ENCODE peak calls at places on chromosomes 12 and 14, in seven cellular contexts. D is K562, N is H1, V is HepG2, I is GM12878, Z is SK-N-SH, S is GM12892. A is an unnamed sample.

GRCh38 chr12:2286461-2287131 is 233.8 kb downstream of the CACNA1C start:
- DNase-seq in V (no peak), D (no peak), N (no peak), S (no peak), Z (no peak), I (no peak), A (no peak)

GRCh38 chr12:106894774-106895173 is 60.9 kb upstream of the TMEM263 start:
- DNase-seq in N (no peak), I (no peak), D (no peak), Z (no peak), V (no peak), S (no peak), A (no peak)

GRCh38 chr14:74835607-74836250 is 40.2 kb downstream of the PROX2 start:
- DNase-seq in Z (no peak), V (no peak), S (no peak), N (no peak), D (no peak), I (peak), A (no peak)

GRCh38 chr14:32075636-32076277 is 1.3 kb upstream of the ARHGAP5 start:
- DNase-seq in N (no peak), V (peak), D (no peak), I (no peak), Z (peak), S (no peak), A (no peak)

GRCh38 chr12:34393086-34393820 is 371.0 kb downstream of the ALG10 start:
- DNase-seq in V (no peak), D (no peak), N (no peak), Z (no peak), I (no peak), S (no peak), A (no peak)

GRCh38 chr12:104605685-104606084 is 148.9 kb downstream of the CHST11 start:
- DNase-seq in N (no peak), D (no peak), I (no peak), Z (no peak), V (no peak), S (no peak), A (no peak)

GRCh38 chr14:46344327-46344937 is 307.1 kb downstream of the RPL10L start:
- DNase-seq in N (no peak), I (peak), D (no peak), S (no peak), V (peak), Z (peak), A (no peak)

GRCh38 chr14:69055125-69055524 is 76.0 kb upstream of the ACTN1 start:
- DNase-seq in V (no peak), I (no peak), D (no peak), Z (no peak), S (no peak), N (no peak), A (no peak)

GRCh38 chr12:131785763-131786330 is 42.3 kb upstream of the MMP17 start:
- DNase-seq in Z (no peak), V (no peak), S (no peak), N (no peak), D (no peak), I (no peak), A (no peak)

GRCh38 chr12:89237763-89238162 is 114.5 kb downstream of the DUSP6 start:
- DNase-seq in N (no peak), Z (no peak), V (no peak), D (no peak), S (no peak), I (no peak), A (no peak)

GRCh38 chr14:33987565-33988080 is 36.7 kb upstream of the EGLN3 start:
- DNase-seq in I (no peak), N (no peak), V (peak), Z (no peak), D (no peak), S (no peak), A (no peak)

GRCh38 chr14:20278414-20278813 is 27.3 kb downstream of the TTC5 start:
- DNase-seq in Z (peak), D (peak), S (no peak), V (no peak), N (no peak), I (no peak), A (no peak)

GRCh38 chr14:63030113-63030512 is 15.1 kb downstream of the KCNH5 start:
- DNase-seq in I (no peak), S (no peak), V (no peak), N (no peak), Z (no peak), D (no peak), A (no peak)

GRCh38 chr12:118052324-118053070 is 8.5 kb downstream of the WSB2 start:
- DNase-seq in V (peak), N (no peak), I (no peak), S (no peak), D (no peak), Z (no peak), A (no peak)

GRCh38 chr14:22657861-22658260 is 13.7 kb upstream of the OR6J1 start:
- DNase-seq in S (no peak), Z (no peak), D (no peak), I (no peak), N (no peak), V (peak), A (no peak)

GRCh38 chr12:3165311-3165931 is 88.2 kb downstream of the TSPAN9 start:
- DNase-seq in D (no peak), I (no peak), S (no peak), N (no peak), Z (no peak), V (no peak), A (no peak)

GRCh38 chr12:40192704-40193255 is 32.0 kb upstream of the LRRK2 start:
- DNase-seq in D (no peak), S (peak), V (no peak), I (peak), N (no peak), Z (no peak), A (no peak)

GRCh38 chr12:124828264-124829007 is 35.2 kb downstream of the SCARB1 start:
- DNase-seq in V (peak), Z (no peak), S (no peak), D (no peak), I (no peak), N (no peak), A (no peak)

GRCh38 chr12:131990066-131990979 is 40.6 kb downstream of the EP400 start:
- DNase-seq in V (no peak), N (peak), I (no peak), D (no peak), Z (no peak), S (no peak), A (no peak)

GRCh38 chr12:117027251-117028086 is 71.7 kb downstream of the TESC start:
- DNase-seq in N (no peak), S (no peak), V (no peak), Z (no peak), D (no peak), I (no peak), A (no peak)

GRCh38 chr12:30197392-30198047 is 413.8 kb upstream of the TMTC1 start:
- DNase-seq in V (no peak), S (no peak), I (no peak), Z (no peak), D (no peak), N (no peak), A (no peak)

GRCh38 chr12:51630256-51630880 is 39.3 kb downstream of the SCN8A start:
- DNase-seq in I (no peak), N (no peak), D (no peak), V (no peak), S (no peak), Z (no peak), A (no peak)

GRCh38 chr12:645563-646071 is 17.6 kb downstream of the NINJ2 start:
- DNase-seq in S (no peak), V (peak), D (no peak), N (no peak), I (no peak), Z (no peak), A (no peak)

GRCh38 chr12:122975790-122976647 is 975 bp downstream of the OGFOD2 start:
- DNase-seq in S (no peak), N (no peak), I (no peak), V (no peak), D (no peak), Z (no peak), A (no peak)

GRCh38 chr12:4859478-4860210 is 50.1 kb upstream of the KCNA1 start:
- DNase-seq in S (no peak), I (no peak), D (no peak), V (no peak), N (no peak), Z (no peak), A (no peak)

GRCh38 chr14:105432657-105433056 is 13.0 kb downstream of the MTA1 start:
- DNase-seq in Z (no peak), I (no peak), V (no peak), N (no peak), D (no peak), S (no peak), A (no peak)

GRCh38 chr14:105430042-105430441 is 10.4 kb downstream of the MTA1 start:
- DNase-seq in S (no peak), D (no peak), V (no peak), N (no peak), Z (no peak), I (no peak), A (no peak)

GRCh38 chr14:105427893-105428485 is 8.4 kb downstream of the MTA1 start:
- DNase-seq in D (no peak), S (no peak), V (no peak), Z (no peak), N (no peak), I (no peak), A (no peak)

GRCh38 chr14:105431256-105431655 is 11.6 kb downstream of the MTA1 start:
- DNase-seq in Z (no peak), I (no peak), S (no peak), N (no peak), V (no peak), D (no peak), A (no peak)

GRCh38 chr14:105430535-105430934 is 10.9 kb downstream of the MTA1 start:
- DNase-seq in V (no peak), Z (no peak), S (no peak), D (no peak), I (no peak), N (no peak), A (no peak)
- TF ChIP-seq TAF1 in V (no peak), Z (no peak), S (no peak), D (no peak), I (no peak), N (no peak), A (no peak)

GRCh38 chr12:56190695-56191155 is 1.4 kb upstream of the SMARCC2 start:
- DNase-seq in N (no peak), D (no peak), Z (no peak), I (no peak), S (no peak), V (no peak), A (no peak)

GRCh38 chr12:56189918-56190694 is 823 bp upstream of the SMARCC2 start:
- DNase-seq in I (peak), Z (peak), S (peak), N (peak), D (peak), V (peak), A (peak)

GRCh38 chr12:56188116-56188785 is 1.0 kb downstream of the SMARCC2 start:
- DNase-seq in S (no peak), D (no peak), V (no peak), Z (no peak), N (no peak), I (no peak), A (no peak)

GRCh38 chr12:56188786-56189335 is 422 bp downstream of the SMARCC2 start:
- DNase-seq in N (peak), V (no peak), Z (peak), D (peak), S (no peak), I (no peak), A (peak)

GRCh38 chr12:56189336-56189917 is at the start of gene SMARCC2:
- DNase-seq in I (peak), N (peak), V (peak), D (peak), Z (peak), S (peak), A (peak)
- TF ChIP-seq TAF1 in I (no peak), N (peak), V (peak), D (peak), Z (peak), S (no peak), A (no peak)

GRCh38 chr14:91155626-91156089 is 41.8 kb downstream of the DGLUCY start:
- DNase-seq in Z (no peak), N (no peak), S (no peak), V (no peak), D (peak), I (no peak), A (no peak)

GRCh38 chr14:91158091-91158790 is 44.4 kb downstream of the DGLUCY start:
- DNase-seq in N (no peak), S (no peak), I (no peak), Z (no peak), D (no peak), V (no peak), A (no peak)

GRCh38 chr14:91159906-91160305 is 46.0 kb downstream of the DGLUCY start:
- DNase-seq in D (no peak), V (no peak), S (no peak), N (no peak), Z (no peak), I (no peak), A (no peak)

GRCh38 chr14:91163316-91163715 is 49.4 kb downstream of the DGLUCY start:
- DNase-seq in N (no peak), D (no peak), Z (no peak), S (no peak), V (no peak), I (no peak), A (no peak)

DNA sequence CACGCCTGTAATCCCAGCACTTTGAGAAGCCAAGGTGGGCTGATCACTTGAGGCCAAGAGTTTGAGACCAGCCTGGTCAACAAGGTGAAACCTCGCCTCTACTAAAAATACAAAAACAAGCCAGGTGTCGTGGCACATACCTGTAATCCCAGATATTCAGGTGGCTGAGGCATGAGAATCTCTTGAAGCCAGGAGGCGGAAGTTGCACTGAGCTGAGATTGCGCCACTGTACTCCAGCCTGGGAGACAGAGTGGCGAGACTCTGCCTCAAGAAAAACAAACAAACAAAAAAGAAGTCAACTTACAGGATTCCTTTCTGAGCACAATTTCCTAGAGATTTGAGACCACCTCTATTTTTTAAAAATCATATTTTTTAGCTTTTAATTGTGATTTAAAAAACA is 45.3 kb downstream of the DGLUCY start:
- DNase-seq in V (no peak), N (no peak), Z (no peak), S (no peak), D (no peak), I (no peak), A (no peak)
- TF ChIP-seq TAF1 in V (no peak), N (no peak), Z (no peak), S (no peak), D (no peak), I (no peak), A (no peak)

GRCh38 chr14:85416771-85417170 is 113.2 kb upstream of the FLRT2 start:
- DNase-seq in I (no peak), Z (no peak), N (no peak), V (no peak), S (no peak), D (no peak), A (no peak)
- TF ChIP-seq TAF1 in I (no peak), Z (no peak), N (no peak), V (no peak), S (no peak), D (no peak), A (no peak)

DNA sequence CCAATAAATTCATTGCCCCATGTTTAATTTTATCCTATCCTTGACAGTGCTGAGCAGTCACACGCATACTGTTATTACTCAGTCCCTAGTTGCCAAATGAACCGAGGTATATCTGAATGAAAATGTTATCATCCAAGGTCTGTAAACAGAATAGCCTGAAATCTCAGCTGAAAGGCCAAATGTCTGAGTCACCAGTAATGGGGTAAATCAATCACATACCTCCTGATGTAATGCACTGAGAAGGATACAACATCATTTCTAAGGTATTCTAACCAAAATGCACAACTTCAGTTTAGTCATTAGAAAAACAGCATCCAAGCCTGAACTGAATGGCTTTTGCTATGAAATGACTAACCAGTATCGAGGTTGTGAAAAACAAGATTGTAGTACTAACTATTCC is 228.6 kb downstream of the DPF3 start:
- DNase-seq in S (no peak), N (no peak), Z (no peak), V (peak), D (no peak), I (no peak), A (no peak)
- TF ChIP-seq TAF1 in S (no peak), N (no peak), Z (no peak), V (no peak), D (no peak), I (no peak), A (no peak)

GRCh38 chr12:68319988-68320623 is 12.1 kb downstream of the MDM1 start:
- DNase-seq in S (no peak), N (no peak), V (no peak), D (peak), Z (no peak), I (no peak), A (no peak)
- TF ChIP-seq TAF1 in S (no peak), N (no peak), V (no peak), D (no peak), Z (no peak), I (no peak), A (no peak)